ENCODE peak calls at places on chromosomes 13 and 19, in five cellular contexts. X is CD4-positive, alpha-beta T cell; D is cardiac muscle cell; A is EL; K is GM04504. N is an unnamed sample.

GRCh38 chr19:5050016-5050656 is 81.2 kb downstream of the KDM4B start:
- DNase-seq in X (no peak), A (no peak), K (no peak), D (no peak), N (no peak)

GRCh38 chr13:114166381-114167131 is 12.5 kb upstream of the CFAP97D2 start:
- DNase-seq in A (no peak), D (no peak), X (no peak), K (no peak), N (no peak)

GRCh38 chr19:1503089-1503924 is 9.5 kb downstream of the ADAMTSL5 start:
- DNase-seq in K (no peak), X (peak; percentile 71), A (peak; percentile 63), D (peak; percentile 43), N (no peak)

GRCh38 chr19:50428768-50429463 is 3.8 kb upstream of the MYBPC2 start:
- DNase-seq in D (no peak), A (no peak), K (no peak), X (no peak), N (no peak)

GRCh38 chr19:47716270-47716937 is 3.2 kb downstream of the EHD2 start:
- DNase-seq in X (no peak), D (no peak), A (no peak), K (no peak), N (no peak)

GRCh38 chr13:63636231-63636993 is 2220.8 kb upstream of the PCDH20 start:
- DNase-seq in K (no peak), A (peak; percentile 2), D (no peak), X (no peak), N (peak; percentile 26)

GRCh38 chr19:3612901-3613741 is 6.4 kb upstream of the TBXA2R start:
- DNase-seq in D (no peak), A (no peak), K (no peak), X (no peak), N (no peak)

GRCh38 chr19:34794289-34794960 is 21.4 kb upstream of the ZNF599 start:
- DNase-seq in X (no peak), D (peak; percentile 5), A (no peak), K (no peak), N (no peak)

GRCh38 chr13:112715715-112716460 is 26.1 kb downstream of the ATP11A start:
- DNase-seq in D (no peak), K (no peak), A (no peak), X (peak; percentile 8), N (no peak)

GRCh38 chr13:108326318-108326717 is 56.8 kb downstream of the TNFSF13B start:
- DNase-seq in D (peak; percentile 2), A (no peak), X (no peak), K (no peak), N (no peak)

GRCh38 chr13:114134111-114134943 is 1.9 kb upstream of the RASA3 start:
- DNase-seq in D (no peak), X (no peak), A (no peak), K (no peak), N (no peak)

GRCh38 chr19:51600940-51601575 is 29.1 kb downstream of the SIGLEC5 start:
- DNase-seq in K (no peak), A (no peak), X (no peak), D (peak; percentile 2), N (no peak)

GRCh38 chr19:38209671-38210457 is 14.2 kb downstream of the DPF1 start:
- DNase-seq in X (no peak), K (no peak), D (peak; percentile 52), A (peak; percentile 52), N (peak; percentile 99)

GRCh38 chr13:28606466-28606865 is 52.5 kb upstream of the POMP start:
- DNase-seq in D (no peak), X (no peak), K (no peak), A (no peak), N (no peak)

GRCh38 chr19:16380943-16381755 is 56.5 kb downstream of the KLF2 start:
- DNase-seq in X (no peak), A (no peak), K (no peak), D (no peak), N (no peak)

GRCh38 chr13:44169018-44169909 is 204.4 kb upstream of the SERP2 start:
- DNase-seq in X (no peak), A (peak; percentile 13), D (no peak), K (peak; percentile 54), N (no peak)

GRCh38 chr13:98321356-98321755 is 144.3 kb upstream of the RNF113B start:
- DNase-seq in K (no peak), A (no peak), D (no peak), X (no peak), N (no peak)

GRCh38 chr19:56959211-56959610 is 118.7 kb upstream of the PEG3 start:
- DNase-seq in K (no peak), A (no peak), D (no peak), X (no peak), N (no peak)

GRCh38 chr13:42041684-42042035 is 6.8 kb upstream of the DGKH start:
- DNase-seq in K (peak; percentile 44), A (peak; percentile 71), X (no peak), D (peak; percentile 74), N (peak; percentile 12)

GRCh38 chr19:54133312-54133956 is 4.1 kb upstream of the CNOT3 start:
- DNase-seq in X (no peak), K (no peak), D (peak; percentile 78), A (peak; percentile 34), N (peak; percentile 21)

GRCh38 chr19:6236310-6237291 is 43.2 kb downstream of the MLLT1 start:
- DNase-seq in K (no peak), D (no peak), X (no peak), A (no peak), N (no peak)

GRCh38 chr19:29715695-29716581 is 877 bp upstream of the C19orf12 start:
- DNase-seq in K (no peak), A (peak; percentile 33), D (peak; percentile 10), X (no peak), N (no peak)

GRCh38 chr13:27151798-27152599 is 19.6 kb downstream of the USP12 start:
- DNase-seq in K (no peak), X (no peak), A (no peak), D (no peak), N (no peak)

GRCh38 chr13:26062853-26063444 is 11.1 kb upstream of the SHISA2 start:
- DNase-seq in A (peak; percentile 43), D (peak; percentile 77), X (no peak), K (peak; percentile 17), N (peak; percentile 24)

GRCh38 chr19:49019242-49019932 is 2.5 kb upstream of the LHB start:
- DNase-seq in A (peak; percentile 76), K (no peak), D (peak; percentile 50), X (peak; percentile 71), N (no peak)

GRCh38 chr13:41293272-41293671 is 17.8 kb upstream of the NAA16 start:
- DNase-seq in A (no peak), D (no peak), X (no peak), K (no peak), N (no peak)

GRCh38 chr19:789473-790052 is 7.7 kb upstream of the PTBP1 start:
- DNase-seq in X (no peak), K (no peak), A (no peak), D (no peak), N (no peak)

GRCh38 chr13:113116871-113117271 is 5.7 kb upstream of the F10 start:
- DNase-seq in A (no peak), X (no peak), K (no peak), D (no peak), N (no peak)

GRCh38 chr13:107035186-107035585 is 467.2 kb upstream of the ARGLU1 start:
- DNase-seq in X (no peak), K (no peak), A (no peak), D (no peak), N (no peak)

GRCh38 chr19:48630289-48631036 is 6.7 kb downstream of the DBP start:
- DNase-seq in K (no peak), X (no peak), D (peak; percentile 85), A (no peak), N (no peak)

GRCh38 chr13:51923983-51924539 is 62.3 kb downstream of the CCDC70 start:
- DNase-seq in X (no peak), D (no peak), A (no peak), K (no peak), N (no peak)

GRCh38 chr19:14166448-14166847 is 30.1 kb upstream of the ASF1B start:
- DNase-seq in X (no peak), A (no peak), K (no peak), D (no peak), N (no peak)

GRCh38 chr13:106403280-106403679 is 132.2 kb downstream of the EFNB2 start:
- DNase-seq in X (no peak), K (no peak), A (no peak), D (no peak), N (no peak)

GRCh38 chr19:3336351-3336679 is 30.1 kb upstream of the NFIC start:
- DNase-seq in K (no peak), X (no peak), A (no peak), D (no peak), N (no peak)

GRCh38 chr13:40352807-40353562 is 313.5 kb downstream of the FOXO1 start:
- DNase-seq in D (peak; percentile 53), X (no peak), K (no peak), A (no peak), N (no peak)

GRCh38 chr19:19750842-19751790 is 18.2 kb upstream of the ZNF14 start:
- DNase-seq in K (no peak), A (no peak), X (no peak), D (no peak), N (no peak)

GRCh38 chr13:40961224-40961623 is 57.9 kb downstream of the ELF1 start:
- DNase-seq in X (no peak), K (no peak), A (no peak), D (no peak), N (no peak)